ENCODE peak calls at places on chromosomes 4 and X, in six cellular contexts. Q is H1, Y is neuronal stem cell, H is mesenchymal stem cell, A is trophoblast cell, G is IMR-90. K is an unnamed sample.

GRCh38 chr4:152618971-152619370 is 60.8 kb downstream of the TMEM154 start:
- DNase-seq in Y (no peak), G (no peak), A (peak), H (no peak), Q (no peak), K (no peak)

GRCh38 chr4:139018971-139019758 is 3.6 kb downstream of the NOCT start:
- DNase-seq in G (peak), H (no peak), Q (no peak), Y (no peak), A (no peak), K (no peak)

GRCh38 chrX:39018526-39018925 is 217.3 kb downstream of the MID1IP1 start:
- DNase-seq in H (no peak), Y (no peak), A (no peak), G (no peak), Q (no peak), K (no peak)

GRCh38 chr4:109801895-109802319 is at the start of gene CFI:
- DNase-seq in Q (no peak), Y (no peak), A (no peak), H (peak), G (peak), K (no peak)

GRCh38 chr4:98994474-98995182 is 893 bp upstream of the METAP1 start:
- DNase-seq in Q (no peak), H (no peak), G (peak), A (no peak), Y (no peak), K (no peak)

GRCh38 chrX:112473654-112474053 is 206.1 kb downstream of the LHFPL1 start:
- DNase-seq in Y (no peak), G (no peak), Q (no peak), H (no peak), A (no peak), K (peak)

GRCh38 chr4:138680251-138680650 is 335.3 kb upstream of the NOCT start:
- DNase-seq in H (no peak), Y (no peak), G (no peak), A (no peak), Q (no peak), K (no peak)

GRCh38 chrX:78769356-78769755 is 21.8 kb downstream of the LPAR4 start:
- DNase-seq in Y (no peak), G (no peak), A (no peak), H (no peak), Q (no peak), K (no peak)

GRCh38 chr4:100707786-100708185 is 190.0 kb upstream of the EMCN start:
- DNase-seq in G (no peak), Y (no peak), Q (no peak), H (no peak), A (peak), K (no peak)

GRCh38 chrX:44382871-44383270 is 39.4 kb upstream of the EFHC2 start:
- DNase-seq in H (no peak), Q (no peak), A (no peak), Y (no peak), G (peak), K (no peak)

GRCh38 chr4:108519911-108520310 is 100.5 kb upstream of the RPL34 start:
- DNase-seq in G (no peak), A (no peak), H (no peak), Y (no peak), Q (no peak), K (no peak)

GRCh38 chrX:123860506-123860840 is 620 bp downstream of the XIAP start:
- DNase-seq in H (peak), A (peak), Y (no peak), Q (no peak), G (no peak), K (no peak)

GRCh38 chr4:142278171-142278570 is 567.9 kb downstream of the INPP4B start:
- DNase-seq in A (no peak), H (no peak), Q (no peak), G (peak), Y (no peak), K (no peak)

GRCh38 chr4:83364312-83364711 is 29.7 kb upstream of the HPSE start:
- DNase-seq in A (peak), G (no peak), Y (no peak), H (no peak), Q (no peak), K (no peak)

GRCh38 chr4:99817310-99817885 is 771 bp downstream of the DAPP1 start:
- DNase-seq in Y (no peak), Q (no peak), A (peak), H (no peak), G (no peak), K (no peak)

GRCh38 chr4:186780291-186781031 is 56.8 kb upstream of the FAT1 start:
- DNase-seq in Y (no peak), Q (no peak), G (peak), H (peak), A (no peak), K (no peak)

GRCh38 chrX:12496343-12496742 is 294.9 kb upstream of the PRPS2 start:
- DNase-seq in H (no peak), G (no peak), Q (no peak), Y (no peak), A (no peak), K (no peak)

GRCh38 chr4:159283697-159284492 is 181.0 kb downstream of the RAPGEF2 start:
- DNase-seq in G (peak), H (peak), A (peak), Q (no peak), Y (no peak), K (no peak)

GRCh38 chr4:153905231-153905630 is 116.3 kb upstream of the SFRP2 start:
- DNase-seq in Q (no peak), H (no peak), Y (no peak), A (no peak), G (no peak), K (no peak)

GRCh38 chr4:153904011-153904410 is 115.1 kb upstream of the SFRP2 start:
- DNase-seq in Q (no peak), G (no peak), A (no peak), H (no peak), Y (no peak), K (no peak)

GRCh38 chr4:153900426-153900825 is 111.5 kb upstream of the SFRP2 start:
- DNase-seq in Q (no peak), A (no peak), Y (no peak), H (no peak), G (no peak), K (no peak)

GRCh38 chr4:153901220-153901619 is 112.3 kb upstream of the SFRP2 start:
- DNase-seq in Q (no peak), A (no peak), G (no peak), Y (no peak), H (no peak), K (no peak)
- H2AFZ ChIP-seq in Q (no peak), A (no peak), G (no peak), Y (no peak), H (no peak), K (no peak)

GRCh38 chrX:71103110-71103983 is 3.2 kb downstream of the CXorf65 start:
- DNase-seq in Q (peak), Y (no peak), H (no peak), A (no peak), G (no peak), K (peak)

GRCh38 chrX:71099736-71100135 is 4.1 kb downstream of the FOXO4 start:
- DNase-seq in A (no peak), Y (no peak), Q (no peak), G (no peak), H (no peak), K (peak)

GRCh38 chrX:71098951-71099506 is 3.4 kb downstream of the FOXO4 start:
- DNase-seq in G (no peak), A (no peak), Y (no peak), H (no peak), Q (no peak), K (peak)

GRCh38 chrX:71100581-71101505 is 5.2 kb downstream of the FOXO4 start:
- DNase-seq in Y (no peak), Q (no peak), G (no peak), A (no peak), H (no peak), K (peak)

GRCh38 chrX:71102292-71102691 is 4.2 kb downstream of the CXorf65 start:
- DNase-seq in H (no peak), Q (no peak), G (no peak), A (no peak), Y (no peak), K (no peak)
- H2BK120ac ChIP-seq in H (no peak), Q (no peak), G (no peak), A (no peak), Y (no peak), K (no peak)

DNA sequence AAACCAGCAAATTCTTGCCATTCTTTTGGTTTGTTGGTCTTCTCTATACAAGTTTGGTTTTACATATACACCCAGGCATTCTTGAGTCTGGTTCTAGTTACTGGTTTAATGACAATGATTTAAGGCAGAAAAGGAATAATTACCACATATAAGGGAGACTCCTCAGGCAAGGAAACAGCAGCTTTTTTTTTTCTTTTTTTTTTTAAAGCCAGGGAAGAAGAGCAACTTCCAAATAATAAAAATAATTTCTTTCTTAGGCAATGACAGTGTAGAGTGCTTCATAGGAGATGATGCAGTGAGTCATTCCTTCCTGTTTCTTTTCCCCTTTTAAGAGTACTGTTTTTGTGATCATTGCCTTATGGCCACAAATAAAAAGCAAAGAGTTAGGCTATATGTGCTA is 289.7 kb downstream of the DKK2 start:
- DNase-seq in Y (no peak), G (no peak), Q (no peak), A (no peak), H (peak), K (no peak)
- H2AFZ ChIP-seq in Y (no peak), G (no peak), Q (no peak), A (no peak), H (no peak), K (no peak)

GRCh38 chr4:14178421-14178820 is 550.9 kb upstream of the BOD1L1 start:
- DNase-seq in Q (no peak), A (no peak), G (peak), H (peak), Y (no peak), K (no peak)
- H2BK120ac ChIP-seq in Q (no peak), A (no peak), G (no peak), H (no peak), Y (no peak), K (no peak)

DNA sequence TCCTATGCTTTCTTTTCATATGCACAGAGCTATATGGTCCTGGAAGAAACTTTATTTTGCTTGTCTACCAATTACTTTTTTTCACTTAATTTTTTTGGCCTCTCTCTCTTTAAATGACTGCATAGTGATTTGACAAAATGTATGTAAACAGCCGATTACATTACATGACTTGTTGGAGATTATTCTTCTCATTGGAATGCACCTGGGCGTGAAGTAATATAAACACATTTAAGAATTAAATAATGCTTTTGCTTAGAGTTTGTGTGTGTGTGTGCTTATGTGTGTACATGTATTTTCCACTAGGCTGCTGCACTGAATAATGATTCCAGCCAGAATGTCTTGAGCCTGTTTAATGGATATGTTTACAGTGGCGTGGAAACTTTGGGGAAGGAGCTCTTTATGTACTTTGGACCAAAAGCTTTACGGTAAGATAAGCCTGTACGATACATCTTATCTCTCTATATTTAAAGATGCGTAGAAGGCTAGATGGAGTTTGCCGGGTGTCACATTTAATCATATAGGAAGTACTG is 12.5 kb downstream of the NEIL3 start:
- DNase-seq in A (no peak), Q (no peak), H (peak), Y (no peak), G (peak), K (no peak)
- H2AFZ ChIP-seq in A (no peak), Q (no peak), H (no peak), Y (no peak), G (no peak), K (no peak)

GRCh38 chr4:13922873-13923645 is 295.5 kb upstream of the BOD1L1 start:
- DNase-seq in H (no peak), Y (no peak), A (no peak), G (peak), Q (no peak), K (no peak)

GRCh38 chr4:13920901-13921300 is 293.4 kb upstream of the BOD1L1 start:
- DNase-seq in A (peak), H (peak), Q (no peak), Y (no peak), G (peak), K (peak)

GRCh38 chr4:13922459-13922858 is 294.9 kb upstream of the BOD1L1 start:
- DNase-seq in H (no peak), Y (no peak), A (no peak), Q (no peak), G (no peak), K (no peak)

GRCh38 chr4:13920111-13920875 is 292.8 kb upstream of the BOD1L1 start:
- DNase-seq in A (peak), Y (no peak), H (peak), Q (no peak), G (peak), K (no peak)

DNA sequence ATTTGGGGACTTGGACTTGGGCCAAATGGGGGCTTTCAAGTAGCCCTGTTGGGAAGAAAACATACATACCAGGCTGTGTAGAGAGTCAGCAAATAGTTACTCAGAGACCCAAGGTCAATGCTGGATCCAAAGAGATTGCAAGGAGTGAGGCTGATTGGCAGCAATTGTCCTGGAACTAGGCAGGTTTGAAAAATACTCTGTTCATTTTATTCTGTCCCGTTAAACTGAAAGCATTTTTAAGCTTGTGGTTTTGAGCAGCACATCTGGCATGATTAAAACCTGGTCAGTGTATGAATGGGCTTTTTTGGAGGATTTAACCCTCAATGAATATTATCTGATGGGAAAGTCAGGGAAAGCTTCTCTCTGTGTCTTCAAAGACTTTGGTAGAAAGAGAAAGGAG is 294.3 kb upstream of the BOD1L1 start:
- DNase-seq in H (peak), Q (no peak), A (no peak), G (peak), Y (no peak), K (no peak)
- H2BK120ac ChIP-seq in H (peak), Q (no peak), A (no peak), G (peak), Y (no peak), K (no peak)

GRCh38 chrX:4238916-4239315 is 525.5 kb upstream of the PRKX start:
- DNase-seq in H (no peak), Y (no peak), Q (no peak), A (no peak), G (no peak), K (no peak)
- H2AFZ ChIP-seq in H (no peak), Y (no peak), Q (no peak), A (no peak), G (no peak), K (no peak)

K was measured in H9.